ENCODE peak calls at places on chromosomes 12 and 14, in six cellular contexts. J is H1, B is IMR-90, K is H9, H is trophoblast cell, W is neuronal stem cell. I is an unnamed sample.

GRCh38 chr12:124500232-124501079 is 67.0 kb downstream of the NCOR2 start:
- DNase-seq in W (peak), K (peak), J (peak), B (peak), H (peak), I (peak)

GRCh38 chr14:100031506-100032281 is 33.5 kb upstream of the EVL start:
- DNase-seq in W (no peak), K (no peak), J (no peak), H (peak), B (peak), I (peak)

GRCh38 chr12:117188961-117189724 is 1.1 kb downstream of the FBXO21 start:
- DNase-seq in K (no peak), H (peak), B (peak), W (peak), J (no peak), I (peak)

GRCh38 chr14:100755649-100756048 is 29.0 kb downstream of the DLK1 start:
- DNase-seq in J (no peak), H (no peak), K (no peak), B (peak), W (no peak), I (peak)

GRCh38 chr12:52207895-52208294 is 16.1 kb upstream of the KRT80 start:
- DNase-seq in H (no peak), W (no peak), B (peak), J (no peak), K (no peak), I (peak)

GRCh38 chr12:106511365-106511764 is 71.4 kb upstream of the RFX4 start:
- DNase-seq in B (no peak), J (no peak), K (no peak), W (no peak), H (no peak), I (no peak)

GRCh38 chr12:48084066-48084465 is 21.8 kb downstream of the SENP1 start:
- DNase-seq in W (no peak), J (no peak), B (peak), K (no peak), H (peak), I (peak)

GRCh38 chr14:100567877-100568163 is 19.4 kb downstream of the BEGAIN start:
- DNase-seq in K (no peak), J (no peak), W (no peak), B (no peak), H (no peak), I (no peak)

GRCh38 chr12:51901121-51901812 is 6.0 kb upstream of the ACVRL1 start:
- DNase-seq in H (no peak), W (no peak), J (no peak), K (no peak), B (no peak), I (no peak)

GRCh38 chr14:85817430-85817829 is 287.5 kb downstream of the FLRT2 start:
- DNase-seq in H (no peak), B (no peak), K (no peak), W (no peak), J (no peak), I (no peak)

GRCh38 chr12:118033902-118034301 is 17.4 kb downstream of the RFC5 start:
- DNase-seq in K (no peak), B (peak), W (no peak), H (peak), J (no peak), I (no peak)

GRCh38 chr14:34628681-34629135 is 1.2 kb downstream of the SNX6 start:
- DNase-seq in H (no peak), B (peak), J (no peak), K (no peak), W (no peak), I (peak)

GRCh38 chr12:104825408-104825807 is 132.7 kb downstream of the SLC41A2 start:
- DNase-seq in K (peak), J (no peak), W (no peak), H (no peak), B (peak), I (peak)

GRCh38 chr12:109563291-109564284 is 9.7 kb downstream of the MMAB start:
- DNase-seq in W (no peak), K (no peak), H (no peak), J (no peak), B (no peak), I (no peak)

GRCh38 chr12:51943346-51943745 is 8.2 kb upstream of the ACVR1B start:
- DNase-seq in K (no peak), H (no peak), B (no peak), W (no peak), J (no peak), I (no peak)

GRCh38 chr14:38867561-38868150 is 235.4 kb downstream of the SEC23A start:
- DNase-seq in K (peak), W (peak), B (peak), H (peak), J (peak), I (peak)

GRCh38 chr14:74243051-74243450 is 3.8 kb downstream of the VSX2 start:
- DNase-seq in W (no peak), B (no peak), J (no peak), K (no peak), H (no peak), I (no peak)

GRCh38 chr12:69994593-69995222 is 169.7 kb downstream of the MYRFL start:
- DNase-seq in J (no peak), H (no peak), K (no peak), W (no peak), B (no peak), I (peak)

GRCh38 chr14:78851189-78851588 is 681.0 kb downstream of the NRXN3 start:
- DNase-seq in W (no peak), J (no peak), B (no peak), K (no peak), H (no peak), I (no peak)

GRCh38 chr12:95074766-95075165 is 1.3 kb upstream of the NR2C1 start:
- DNase-seq in W (no peak), H (no peak), J (no peak), K (no peak), B (no peak), I (no peak)

GRCh38 chr12:113514602-113515001 is 42.9 kb upstream of the LHX5 start:
- DNase-seq in K (no peak), W (no peak), H (no peak), J (no peak), B (no peak), I (no peak)

GRCh38 chr12:6949063-6949594 is 2.0 kb upstream of the PTPN6 start:
- DNase-seq in W (no peak), J (no peak), H (no peak), K (no peak), B (no peak), I (no peak)

GRCh38 chr12:115354007-115354452 is 670.1 kb upstream of the TBX3 start:
- DNase-seq in H (peak), K (no peak), W (no peak), B (peak), J (no peak), I (peak)

GRCh38 chr12:56878010-56878339 is 56.2 kb downstream of the SDR9C7 start:
- DNase-seq in B (no peak), W (no peak), J (no peak), H (peak), K (no peak), I (no peak)

GRCh38 chr12:71731439-71732356 is 23.0 kb upstream of the RAB21 start:
- DNase-seq in W (no peak), K (peak), J (peak), B (peak), H (peak), I (peak)

GRCh38 chr14:100825691-100826331 is at the start of gene MEG3:
- DNase-seq in J (no peak), H (no peak), K (no peak), W (no peak), B (peak), I (no peak)

GRCh38 chr12:82695531-82695930 is 8.8 kb downstream of the TMTC2 start:
- DNase-seq in B (no peak), W (no peak), J (no peak), H (no peak), K (no peak), I (no peak)

GRCh38 chr12:64746663-64747062 is 12.5 kb downstream of the GNS start:
- DNase-seq in H (peak), W (no peak), J (no peak), K (no peak), B (peak), I (peak)
- H4K91ac ChIP-seq in H (no peak), W (no peak), J (no peak), K (no peak), B (no peak), I (no peak)

GRCh38 chr12:49972641-49973360 is at the start of gene AQP6:
- DNase-seq in W (no peak), H (no peak), K (no peak), J (no peak), B (no peak), I (no peak)
- H4K91ac ChIP-seq in W (no peak), H (no peak), K (no peak), J (no peak), B (no peak), I (peak)

DNA sequence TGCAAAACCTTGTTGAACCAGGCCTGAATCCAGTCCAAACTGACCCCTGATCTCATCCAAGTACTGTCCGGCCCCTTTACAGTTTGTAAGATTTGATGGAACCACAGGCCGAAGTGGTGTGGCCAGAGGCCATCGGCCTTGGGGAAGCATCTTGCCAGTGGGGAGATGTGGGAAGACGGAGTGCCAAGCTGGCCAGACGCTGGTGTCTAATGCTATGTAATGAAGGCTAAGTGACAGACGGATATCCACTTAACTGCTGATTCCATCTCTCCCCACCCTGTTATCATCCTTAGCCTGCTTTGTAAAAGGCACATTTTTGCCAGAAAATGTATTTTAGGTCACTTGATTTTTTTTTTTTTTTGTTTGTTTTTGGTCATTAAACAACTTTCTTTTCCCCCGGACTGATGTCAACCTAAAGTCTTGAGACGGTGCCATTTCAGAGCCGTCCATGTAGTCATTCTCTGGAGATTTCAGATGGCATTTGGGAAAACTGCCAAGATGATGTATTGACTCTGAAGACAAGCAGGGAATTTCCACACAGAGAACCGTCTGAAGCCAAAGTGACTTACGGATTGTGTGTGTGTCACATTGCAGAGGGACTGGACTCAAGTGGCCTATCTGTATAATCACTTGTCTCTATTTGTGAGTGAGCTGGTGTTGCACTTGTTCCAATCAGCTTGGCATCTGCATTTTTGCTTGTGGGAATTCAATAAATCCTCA is 86.5 kb upstream of the MANSC4 start:
- DNase-seq in J (no peak), B (peak), K (no peak), W (no peak), H (peak), I (peak)
- H4K91ac ChIP-seq in J (no peak), B (peak), K (no peak), W (no peak), H (peak), I (no peak)

DNA sequence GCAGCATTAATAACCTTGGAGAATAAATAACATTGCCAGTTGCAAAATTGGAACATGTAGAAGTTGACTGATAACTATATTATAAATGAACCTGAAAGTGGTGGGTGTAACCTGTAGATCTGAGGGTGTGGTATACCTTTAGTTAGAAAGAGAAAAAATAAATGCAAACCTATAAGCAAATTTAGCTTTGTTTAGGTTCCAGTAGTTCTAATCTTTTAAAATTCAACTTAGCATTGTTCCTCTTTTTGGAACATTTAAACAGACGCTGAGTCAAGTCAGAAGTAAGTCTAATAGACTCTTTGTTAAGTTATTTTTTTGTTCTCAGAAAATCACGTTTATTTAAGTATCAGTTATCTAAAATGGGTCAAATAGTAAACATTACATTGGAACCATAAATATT is 120.0 kb downstream of the DNAI7 start:
- DNase-seq in J (no peak), B (no peak), K (no peak), W (no peak), H (no peak), I (no peak)
- H4K91ac ChIP-seq in J (no peak), B (no peak), K (no peak), W (no peak), H (no peak), I (no peak)

GRCh38 chr14:98758440-98758839 is 513.6 kb downstream of the BCL11B start:
- DNase-seq in B (no peak), K (no peak), J (peak), W (no peak), H (no peak), I (no peak)
- H4K91ac ChIP-seq in B (no peak), K (no peak), J (no peak), W (no peak), H (no peak), I (no peak)